ENCODE peak calls at places on chromosome 10, in nine cellular contexts. F is IMR-90; W is astrocyte of the spinal cord; Z is CD4-positive, alpha-beta T cell; V is mammary epithelial cell; H is kidney; O is AG10803; D is prostate gland; N is progenitor cell of endocrine pancreas. U is an unnamed sample.

GRCh38 chr10:35040761-35041501 is 49.2 kb downstream of the CUL2 start:
- DNase-seq in O (peak; percentile 53), Z (no peak), H (no peak), N (no peak), F (peak; percentile 63), D (no peak), W (peak; percentile 76), V (peak; percentile 46), U (no peak)

GRCh38 chr10:128854965-128855364 is 612.1 kb upstream of the MGMT start:
- DNase-seq in W (peak; percentile 0), D (peak; percentile 91), O (peak; percentile 6), N (no peak), H (peak; percentile 95), F (no peak), V (no peak), Z (no peak), U (peak; percentile 83)

GRCh38 chr10:87613766-87614165 is 45.9 kb upstream of the PAPSS2 start:
- DNase-seq in H (no peak), W (no peak), F (peak; percentile 36), Z (no peak), N (no peak), D (no peak), V (no peak), O (peak; percentile 25), U (no peak)

GRCh38 chr10:28408237-28408777 is 105.4 kb upstream of the MPP7 start:
- DNase-seq in V (no peak), N (no peak), H (no peak), W (no peak), F (no peak), D (no peak), O (no peak), Z (no peak), U (no peak)

GRCh38 chr10:31808258-31809218 is 120.1 kb downstream of the ARHGAP12 start:
- DNase-seq in V (peak; percentile 18), Z (no peak), F (peak; percentile 80), D (no peak), W (peak; percentile 83), O (peak; percentile 89), H (no peak), N (no peak), U (no peak)

GRCh38 chr10:133257489-133258065 is 19.1 kb downstream of the ADAM8 start:
- DNase-seq in O (peak; percentile 19), Z (no peak), F (no peak), H (peak; percentile 90), D (peak; percentile 72), N (no peak), W (peak; percentile 26), V (peak; percentile 58), U (peak; percentile 71)

GRCh38 chr10:116417821-116418220 is 9.8 kb upstream of the PNLIPRP3 start:
- DNase-seq in N (no peak), F (no peak), D (no peak), W (peak; percentile 17), Z (no peak), V (peak; percentile 90), O (no peak), H (no peak), U (no peak)

GRCh38 chr10:103870503-103870902 is 15.1 kb upstream of the SH3PXD2A start:
- DNase-seq in W (peak; percentile 46), H (no peak), D (peak; percentile 62), N (no peak), V (peak; percentile 95), O (peak; percentile 74), F (peak; percentile 40), Z (no peak), U (peak; percentile 82)

GRCh38 chr10:70381491-70382421 is 669 bp downstream of the LRRC20 start:
- DNase-seq in H (peak; percentile 81), W (no peak), F (peak; percentile 13), Z (peak; percentile 29), N (peak; percentile 35), O (no peak), D (no peak), V (peak; percentile 39), U (no peak)

GRCh38 chr10:122435212-122435827 is 19.1 kb upstream of the ARMS2 start:
- DNase-seq in N (no peak), F (peak; percentile 55), H (no peak), Z (no peak), V (no peak), W (peak; percentile 67), O (peak; percentile 52), D (no peak), U (no peak)

GRCh38 chr10:114174462-114175190 is 623 bp upstream of the CCDC186 start:
- DNase-seq in V (peak; percentile 81), D (peak; percentile 65), F (peak; percentile 39), W (peak; percentile 26), O (peak; percentile 34), N (no peak), H (peak; percentile 83), Z (peak; percentile 56), U (peak; percentile 70)

GRCh38 chr10:127198307-127198706 is 1.9 kb upstream of the INSYN2A start:
- DNase-seq in D (no peak), V (no peak), N (no peak), H (no peak), W (no peak), Z (no peak), O (no peak), F (no peak), U (no peak)
- TF ChIP-seq CTCF in D (no peak), V (peak; percentile 22), N (no peak), H (no peak), W (peak; percentile 15), Z (no peak), O (no peak), F (peak; percentile 8), U (no peak)

GRCh38 chr10:72875250-72876055 is 18.1 kb upstream of the OIT3 start:
- DNase-seq in D (no peak), V (peak; percentile 33), H (no peak), N (no peak), F (peak; percentile 43), Z (no peak), W (peak; percentile 42), O (peak; percentile 34), U (no peak)
- TF ChIP-seq CTCF in D (peak; percentile 53), V (peak; percentile 54), H (peak; percentile 47), N (peak; percentile 60), F (peak; percentile 63), Z (no peak), W (peak; percentile 53), O (peak; percentile 57), U (peak; percentile 26)

DNA sequence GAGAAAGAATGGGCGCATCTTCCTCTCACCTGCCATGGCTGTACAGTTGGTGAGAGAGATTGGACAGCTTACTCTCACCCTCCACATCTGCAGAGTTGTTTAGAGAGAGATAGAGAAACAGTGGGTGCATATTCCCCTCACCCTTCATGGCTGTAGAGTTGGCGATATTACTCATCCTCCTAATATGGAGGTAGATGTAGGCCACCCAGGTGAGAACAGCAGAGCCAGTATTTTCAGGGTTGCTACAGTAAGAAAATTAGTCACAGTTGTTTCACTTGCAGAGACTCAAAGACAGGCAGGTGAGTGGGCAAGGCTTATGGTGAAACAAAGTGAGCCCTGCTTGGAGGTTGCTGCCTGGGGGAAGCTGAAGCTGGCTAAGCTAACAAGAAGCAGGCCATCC is 65.0 kb upstream of the PFKP start:
- DNase-seq in V (no peak), F (no peak), O (no peak), N (no peak), W (no peak), H (no peak), Z (no peak), D (no peak), U (no peak)
- TF ChIP-seq CTCF in V (no peak), F (no peak), O (no peak), N (no peak), W (no peak), H (no peak), Z (no peak), D (no peak), U (no peak)

GRCh38 chr10:92880233-92880861 is 32.0 kb downstream of the EXOC6 start:
- DNase-seq in H (no peak), D (peak; percentile 6), W (peak; percentile 68), N (no peak), V (peak; percentile 17), O (peak; percentile 45), Z (no peak), F (peak; percentile 63), U (no peak)
- TF ChIP-seq CTCF in H (peak; percentile 27), D (peak; percentile 41), W (peak; percentile 32), N (peak; percentile 67), V (peak; percentile 48), O (peak; percentile 56), Z (peak; percentile 75), F (peak; percentile 73), U (peak; percentile 24)